ENCODE peak calls at places on chromosomes 5 and 9, in ten cellular contexts. F, B, S, P, Y, W, D, J, L and R are unnamed samples.

GRCh38 chr5:143888912-143889311 is 77.0 kb downstream of the HMHB1 start:
- DNase-seq in S (no peak), F (no peak), J (no peak), D (no peak), L (no peak), P (no peak), Y (no peak), W (no peak), B (no peak), R (no peak)

GRCh38 chr9:69425402-69425801 is 100.4 kb downstream of the ENTREP1 start:
- DNase-seq in P (no peak), B (no peak), L (no peak), F (no peak), J (no peak), S (no peak), D (no peak), W (no peak), Y (peak), R (no peak)

GRCh38 chr5:72272393-72272792 is 47.6 kb downstream of the MRPS27 start:
- DNase-seq in J (no peak), B (no peak), S (no peak), P (no peak), L (no peak), W (no peak), F (no peak), D (no peak), Y (no peak), R (no peak)

GRCh38 chr9:133735415-133735775 is 2.8 kb downstream of the SARDH start:
- DNase-seq in B (no peak), D (no peak), F (peak), S (no peak), P (no peak), Y (no peak), W (no peak), J (no peak), L (peak), R (no peak)

GRCh38 chr9:113590991-113591898 is 127.7 kb downstream of the RGS3 start:
- DNase-seq in F (no peak), P (peak), S (peak), L (peak), B (peak), Y (peak), D (peak), J (peak), W (peak), R (no peak)

GRCh38 chr5:28542968-28543367 is 1504.6 kb upstream of the CDH9 start:
- DNase-seq in Y (no peak), J (peak), S (no peak), P (no peak), F (no peak), W (no peak), D (no peak), B (no peak), L (no peak), R (no peak)

GRCh38 chr5:180491496-180491895 is 2.7 kb upstream of the CNOT6 start:
- DNase-seq in L (peak), W (no peak), J (peak), B (no peak), Y (peak), S (no peak), F (peak), D (no peak), P (no peak), R (no peak)

GRCh38 chr5:146785065-146785464 is 93.5 kb downstream of the PPP2R2B start:
- DNase-seq in P (no peak), J (no peak), L (no peak), D (no peak), S (no peak), F (no peak), B (no peak), W (no peak), Y (no peak), R (no peak)

GRCh38 chr5:68215888-68216736 is 556 bp downstream of the PIK3R1 start:
- DNase-seq in D (no peak), L (peak), J (peak), F (peak), S (peak), W (peak), P (peak), B (peak), Y (peak), R (peak)

GRCh38 chr9:132365986-132366385 is 11.2 kb upstream of the SETX start:
- DNase-seq in F (no peak), S (no peak), W (no peak), L (no peak), J (no peak), P (no peak), Y (no peak), D (no peak), B (no peak), R (no peak)

GRCh38 chr9:34630402-34631154 is 1.7 kb upstream of the ARID3C start:
- DNase-seq in S (no peak), D (no peak), F (no peak), L (no peak), B (no peak), J (no peak), P (no peak), Y (no peak), W (no peak), R (no peak)

GRCh38 chr5:153276151-153276550 is 214.3 kb upstream of the GRIA1 start:
- DNase-seq in F (no peak), L (no peak), J (peak), W (no peak), D (peak), B (no peak), Y (peak), P (peak), S (no peak), R (no peak)

GRCh38 chr9:32423371-32423770 is 38.9 kb downstream of the ACO1 start:
- DNase-seq in P (peak), D (no peak), W (no peak), F (no peak), S (no peak), B (no peak), Y (no peak), J (no peak), L (no peak), R (no peak)

GRCh38 chr9:136255896-136256890 is 10.6 kb upstream of the QSOX2 start:
- DNase-seq in D (no peak), J (no peak), L (no peak), B (no peak), Y (peak), W (no peak), S (no peak), F (no peak), P (no peak), R (no peak)

GRCh38 chr5:147567917-147568598 is 58.2 kb upstream of the DPYSL3 start:
- DNase-seq in S (no peak), L (no peak), J (no peak), B (no peak), D (no peak), F (no peak), W (no peak), Y (peak), P (peak), R (peak)

GRCh38 chr5:150333400-150333799 is 24.1 kb upstream of the TCOF1 start:
- DNase-seq in W (no peak), D (no peak), S (no peak), B (no peak), L (no peak), Y (no peak), P (no peak), J (no peak), F (no peak), R (no peak)